ENCODE peak calls at places on chromosomes 3 and 15, in eight cellular contexts. E is PC-3, H is A673, J is transverse colon, G is Peyer's patch, P is AG04450, K is A549, T is fibroblast of lung. C is an unnamed sample.

GRCh38 chr3:182837855-182838454 is 44.7 kb downstream of the ATP11B start:
- DNase-seq in E (peak; percentile 65), J (no peak), K (peak; percentile 9), H (peak; percentile 39), P (no peak), T (peak; percentile 28), G (no peak), C (no peak)

GRCh38 chr15:56943398-56943797 is 25.0 kb downstream of the TCF12 start:
- DNase-seq in K (no peak), G (no peak), T (no peak), E (no peak), J (no peak), H (no peak), P (no peak), C (no peak)

GRCh38 chr15:74651251-74651741 is 35.7 kb downstream of the CLK3 start:
- DNase-seq in G (no peak), T (peak; percentile 65), J (no peak), K (no peak), E (no peak), P (no peak), H (no peak), C (no peak)

GRCh38 chr3:177733233-177733632 is 536.0 kb upstream of the TBL1XR1 start:
- DNase-seq in J (no peak), K (no peak), H (no peak), T (no peak), E (no peak), P (no peak), G (no peak), C (no peak)

GRCh38 chr15:101133751-101134261 is 118.0 kb downstream of the CHSY1 start:
- DNase-seq in T (no peak), J (no peak), G (no peak), H (no peak), K (no peak), P (no peak), E (no peak), C (no peak)

GRCh38 chr15:78353093-78353492 is 12.9 kb downstream of the CRABP1 start:
- DNase-seq in K (peak; percentile 70), J (no peak), P (no peak), G (no peak), E (peak; percentile 11), H (peak; percentile 49), T (no peak), C (no peak)

GRCh38 chr3:129768728-129769127 is 124.8 kb downstream of the TMCC1 start:
- DNase-seq in K (no peak), G (no peak), E (no peak), H (no peak), P (no peak), T (no peak), J (no peak), C (no peak)

GRCh38 chr3:39387411-39387975 is 4.3 kb downstream of the SLC25A38 start:
- DNase-seq in K (no peak), E (no peak), T (no peak), P (no peak), H (no peak), J (no peak), G (no peak), C (no peak)

GRCh38 chr15:27638950-27639349 is 460.2 kb downstream of the OCA2 start:
- DNase-seq in H (no peak), J (no peak), P (no peak), K (no peak), E (no peak), T (no peak), G (no peak), C (no peak)

GRCh38 chr15:88911766-88912118 is 1.4 kb downstream of the MFGE8 start:
- DNase-seq in P (no peak), T (peak; percentile 78), J (no peak), G (no peak), H (no peak), E (peak; percentile 65), K (peak; percentile 53), C (no peak)

GRCh38 chr15:85423256-85423655 is 42.9 kb downstream of the AKAP13 start:
- DNase-seq in G (no peak), T (peak; percentile 32), P (no peak), K (no peak), E (no peak), H (no peak), J (no peak), C (no peak)

GRCh38 chr15:68368731-68369435 is 63.1 kb downstream of the ITGA11 start:
- DNase-seq in T (peak; percentile 50), H (no peak), G (no peak), E (no peak), P (no peak), K (no peak), J (no peak), C (no peak)

GRCh38 chr3:175445741-175446140 is 586.6 kb downstream of the NAALADL2 start:
- DNase-seq in E (no peak), T (no peak), K (no peak), J (no peak), P (no peak), H (no peak), G (no peak), C (no peak)

GRCh38 chr15:67474405-67475080 is 46.4 kb upstream of the C15orf61 start:
- DNase-seq in E (no peak), H (no peak), J (no peak), K (no peak), P (no peak), G (no peak), T (no peak), C (no peak)

GRCh38 chr15:82647045-82647834 is at the start of gene CPEB1:
- DNase-seq in T (peak; percentile 34), E (no peak), H (peak; percentile 22), K (peak; percentile 66), P (no peak), G (peak; percentile 58), J (peak; percentile 42), C (no peak)

GRCh38 chr15:81194723-81195122 is 2.0 kb upstream of the IL16 start:
- DNase-seq in E (no peak), K (no peak), T (no peak), J (no peak), P (no peak), H (no peak), G (no peak), C (no peak)

GRCh38 chr15:57160823-57161560 is 215.3 kb upstream of the CGNL1 start:
- DNase-seq in G (no peak), J (no peak), K (peak; percentile 24), H (no peak), T (peak; percentile 78), P (no peak), E (peak; percentile 50), C (peak; percentile 61)

GRCh38 chr3:196073188-196073838 is 8.6 kb downstream of the TFRC start:
- DNase-seq in H (peak; percentile 75), K (peak; percentile 58), P (peak; percentile 26), E (peak; percentile 74), G (peak; percentile 86), T (peak; percentile 45), J (peak; percentile 70), C (peak; percentile 32)

GRCh38 chr15:76196949-76197315 is 114.3 kb downstream of the ETFA start:
- DNase-seq in H (no peak), J (peak; percentile 38), P (no peak), T (no peak), G (no peak), E (no peak), K (no peak), C (no peak)

GRCh38 chr3:32814371-32814770 is 3.4 kb upstream of the TRIM71 start:
- DNase-seq in P (no peak), J (no peak), G (no peak), H (no peak), K (no peak), E (no peak), T (no peak), C (no peak)
- H3K4me3 ChIP-seq in P (no peak overlapping the region), J (no peak overlapping the region), G (no peak overlapping the region), H (no peak overlapping the region), K (no peak overlapping the region), E (no peak overlapping the region), T (no peak overlapping the region), C (no peak overlapping the region)

DNA sequence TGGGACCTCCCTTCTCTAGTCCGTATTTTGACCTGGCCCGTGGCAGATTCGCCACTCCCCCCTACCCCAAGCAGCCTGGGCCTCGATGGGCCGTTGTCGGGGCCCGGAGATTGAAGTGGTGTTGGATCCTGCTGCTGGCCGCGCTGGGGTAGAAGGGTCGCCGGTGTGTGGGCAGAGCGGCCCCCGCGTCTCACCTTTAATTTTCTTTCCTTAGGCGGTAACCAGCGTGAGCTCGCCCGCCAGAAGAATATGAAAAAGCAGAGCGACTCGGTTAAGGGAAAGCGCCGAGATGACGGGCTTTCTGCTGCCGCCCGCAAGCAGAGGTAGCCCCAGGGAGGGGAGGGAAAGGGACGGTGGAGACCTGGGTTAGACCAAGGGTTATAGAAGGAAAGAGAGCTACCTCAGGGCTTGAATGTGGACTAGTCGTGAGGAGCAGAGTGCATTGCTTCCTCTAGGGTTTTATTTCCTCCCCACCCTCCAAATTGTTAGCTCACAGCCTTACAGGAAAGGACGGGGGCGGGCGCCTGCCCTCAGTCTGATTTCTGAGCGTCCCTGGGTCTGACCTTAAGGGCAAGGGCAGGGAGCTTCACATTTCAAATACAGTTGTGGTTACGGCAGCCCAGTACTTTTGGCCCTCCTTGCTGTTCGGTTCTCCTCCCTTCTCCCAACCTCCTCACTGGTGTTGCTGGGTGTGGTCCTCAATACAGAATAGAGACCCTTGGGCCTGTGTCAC is 807 bp downstream of the SERF2 start:
- DNase-seq in G (peak; percentile 59), K (no peak), T (peak; percentile 39), H (no peak), J (peak; percentile 62), P (no peak), E (peak; percentile 20), C (no peak)
- TF ChIP-seq CTCF in G (no peak), K (no peak), T (no peak), H (no peak), J (peak; percentile 29), P (peak; percentile 31), E (no peak), C (no peak)

DNA sequence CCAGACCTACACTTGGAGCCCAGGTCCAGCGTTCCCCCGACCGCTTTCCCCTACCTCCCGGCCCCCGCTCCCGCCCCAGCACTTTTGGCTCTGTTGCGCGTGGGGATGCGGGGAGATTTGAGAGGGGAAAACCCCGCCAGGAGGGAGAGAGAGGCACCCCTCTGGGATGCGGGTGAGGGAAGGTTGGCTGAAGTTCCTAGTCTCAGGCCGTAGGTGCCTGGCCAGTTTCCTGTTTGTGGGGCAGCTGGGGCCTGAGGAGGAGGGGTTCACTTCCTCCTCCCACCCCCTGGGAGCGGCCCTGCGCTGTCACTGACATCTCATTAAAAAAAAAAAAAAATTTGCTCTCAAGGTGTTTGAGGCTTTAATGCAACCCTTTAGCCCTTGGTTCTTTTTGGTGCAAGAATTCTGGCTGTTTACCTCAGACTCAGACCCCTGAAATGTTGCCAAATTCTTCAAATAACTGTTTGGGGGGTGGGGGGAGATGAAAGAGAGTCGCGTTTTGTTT is 2.6 kb downstream of the FAM43A start:
- DNase-seq in P (no peak), E (peak; percentile 33), T (peak; percentile 39), K (no peak), J (peak; percentile 61), G (peak; percentile 86), H (peak; percentile 34), C (no peak)
- H3K27ac ChIP-seq in P (peak overlapping the region; percentile 65), E (peak overlapping the region; percentile 42), T (no peak overlapping the region), K (peak overlapping the region; percentile 89), J (peak overlapping the region; percentile 91), G (peak overlapping the region; percentile 81), H (peak overlapping the region; percentile 62), C (peak overlapping the region; percentile 34)

DNA sequence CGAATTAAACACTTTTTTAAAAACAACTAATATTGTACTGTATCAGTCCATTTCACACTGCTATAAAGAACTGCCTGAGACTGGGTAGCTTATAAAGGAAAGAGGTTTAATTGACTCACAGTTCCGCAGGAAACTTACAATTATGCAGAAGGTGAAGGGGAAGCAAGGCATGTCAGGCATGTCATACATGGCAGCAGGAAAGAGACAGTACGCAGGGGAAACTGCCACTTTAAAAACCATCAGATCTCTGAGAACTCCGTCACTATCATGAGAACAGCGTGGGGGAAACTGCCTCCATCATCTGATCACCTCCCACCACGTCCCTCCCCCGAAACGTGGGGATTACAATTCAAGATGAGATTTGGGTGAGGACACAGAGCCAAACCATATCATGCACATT is 162.8 kb upstream of the TPM1 start:
- DNase-seq in K (no peak), E (no peak), H (peak; percentile 34), P (no peak), T (no peak), G (no peak), J (no peak), C (no peak)
- H3K4me3 ChIP-seq in K (no peak overlapping the region), E (no peak overlapping the region), H (no peak overlapping the region), P (no peak overlapping the region), T (no peak overlapping the region), G (no peak overlapping the region), J (no peak overlapping the region), C (no peak overlapping the region)